ENCODE peak calls at places on chromosome 3, in seven cellular contexts. G is IMR-90, A is foreskin fibroblast, R is psoas muscle, B is brain microvascular endothelial cell, Z is adrenal gland, H is GM06990. E is an unnamed sample.

GRCh38 chr3:14369675-14370669 is 32.4 kb upstream of the SLC6A6 start:
- DNase-seq in G (no peak), A (no peak), R (peak), B (no peak), Z (no peak), H (no peak), E (no peak)

GRCh38 chr3:32619395-32619794 is 48.7 kb upstream of the DYNC1LI1 start:
- DNase-seq in G (no peak), A (no peak), R (no peak), B (no peak), Z (no peak), H (no peak), E (no peak)

GRCh38 chr3:107077391-107077790 is 299.8 kb upstream of the CCDC54 start:
- DNase-seq in G (no peak), A (no peak), R (no peak), B (no peak), Z (no peak), H (no peak), E (no peak)

GRCh38 chr3:16873872-16874271 is 10.9 kb upstream of the PLCL2 start:
- DNase-seq in G (no peak), A (no peak), R (no peak), B (no peak), Z (no peak), H (no peak), E (no peak)

GRCh38 chr3:193016437-193016887 is 98.8 kb upstream of the MB21D2 start:
- DNase-seq in G (no peak), A (peak), R (peak), B (no peak), Z (peak), H (no peak), E (peak)

GRCh38 chr3:172333692-172334457 is 114.4 kb downstream of the GHSR start:
- DNase-seq in G (no peak), A (no peak), R (no peak), B (no peak), Z (no peak), H (no peak), E (no peak)

GRCh38 chr3:146187334-146187950 is 26.5 kb upstream of the PLOD2 start:
- DNase-seq in G (peak), A (peak), R (no peak), B (peak), Z (no peak), H (no peak), E (peak)

GRCh38 chr3:97979610-97980009 is 7.4 kb upstream of the RIOX2 start:
- DNase-seq in G (no peak), A (no peak), R (no peak), B (no peak), Z (no peak), H (no peak), E (no peak)

GRCh38 chr3:52231502-52232278 is 6.2 kb upstream of the TLR9 start:
- DNase-seq in G (peak), A (no peak), R (peak), B (no peak), Z (peak), H (peak), E (peak)

GRCh38 chr3:58333206-58334012 is 717 bp downstream of the PXK start:
- DNase-seq in G (no peak), A (no peak), R (no peak), B (no peak), Z (no peak), H (peak), E (peak)

GRCh38 chr3:58337190-58337589 is 4.5 kb downstream of the PXK start:
- DNase-seq in G (no peak), A (no peak), R (no peak), B (no peak), Z (no peak), H (no peak), E (no peak)

GRCh38 chr3:58334013-58334321 is 1.3 kb downstream of the PXK start:
- DNase-seq in G (no peak), A (no peak), R (no peak), B (no peak), Z (no peak), H (no peak), E (no peak)

GRCh38 chr3:58336135-58336882 is 3.6 kb downstream of the PXK start:
- DNase-seq in G (peak), A (peak), R (no peak), B (peak), Z (no peak), H (no peak), E (no peak)

GRCh38 chr3:58335432-58335947 is 2.8 kb downstream of the PXK start:
- DNase-seq in G (no peak), A (no peak), R (no peak), B (peak), Z (no peak), H (no peak), E (no peak)
- H3K4me3 ChIP-seq in G (peak), A (peak), R (peak), B (peak), Z (no peak), H (no peak), E (no peak)

DNA sequence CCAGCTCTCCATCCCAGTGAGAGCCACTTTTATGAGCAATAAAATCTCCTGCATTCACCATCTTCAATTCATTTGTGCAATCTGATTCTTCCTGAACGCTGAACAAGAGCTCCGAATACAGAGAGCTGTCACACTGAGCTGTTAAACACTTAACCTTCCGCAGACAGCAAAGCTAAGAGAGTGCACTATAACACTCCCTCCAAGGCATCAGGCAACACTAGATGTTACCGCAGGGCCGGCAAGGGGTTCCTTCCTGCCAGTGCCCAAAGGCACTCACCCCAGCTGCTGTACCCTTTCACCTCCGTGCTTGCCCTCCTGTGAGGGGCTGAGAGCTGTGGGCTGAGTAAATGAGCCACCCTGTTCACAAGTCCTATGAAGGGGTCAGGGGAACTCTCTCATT is 85.6 kb downstream of the BCHE start:
- DNase-seq in G (no peak), A (no peak), R (no peak), B (no peak), Z (no peak), H (no peak), E (no peak)
- H3K4me3 ChIP-seq in G (no peak), A (no peak), R (no peak), B (no peak), Z (no peak), H (no peak), E (no peak)

GRCh38 chr3:139377378-139377777 is 12.1 kb downstream of the COPB2 start:
- DNase-seq in G (no peak), A (no peak), R (no peak), B (no peak), Z (no peak), H (no peak), E (no peak)
- H3K4me3 ChIP-seq in G (no peak), A (no peak), R (no peak), B (no peak), Z (no peak), H (no peak), E (no peak)

DNA sequence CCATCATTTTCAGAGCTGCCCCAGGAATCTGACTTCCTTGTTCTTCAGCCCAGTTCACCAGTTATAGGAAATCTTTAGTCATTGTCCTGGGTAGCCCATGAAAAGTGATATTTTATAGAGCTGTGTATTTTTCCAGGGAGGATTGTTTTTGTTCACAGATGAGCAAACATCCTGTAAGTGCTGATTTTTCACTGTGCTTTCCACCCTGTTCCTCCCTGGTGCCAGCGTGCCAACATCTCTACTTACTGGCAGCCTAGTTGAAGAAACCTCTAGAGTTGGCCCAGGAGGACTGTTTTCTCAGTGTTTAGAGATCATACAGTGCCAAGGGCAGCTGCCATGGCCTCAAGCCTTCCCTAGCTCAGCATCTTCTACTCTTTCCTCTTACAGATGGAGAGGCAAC is 41.3 kb downstream of the ST6GAL1 start:
- DNase-seq in G (no peak), A (no peak), R (no peak), B (no peak), Z (peak), H (no peak), E (peak)
- H3K4me3 ChIP-seq in G (no peak), A (no peak), R (no peak), B (no peak), Z (no peak), H (no peak), E (no peak)

DNA sequence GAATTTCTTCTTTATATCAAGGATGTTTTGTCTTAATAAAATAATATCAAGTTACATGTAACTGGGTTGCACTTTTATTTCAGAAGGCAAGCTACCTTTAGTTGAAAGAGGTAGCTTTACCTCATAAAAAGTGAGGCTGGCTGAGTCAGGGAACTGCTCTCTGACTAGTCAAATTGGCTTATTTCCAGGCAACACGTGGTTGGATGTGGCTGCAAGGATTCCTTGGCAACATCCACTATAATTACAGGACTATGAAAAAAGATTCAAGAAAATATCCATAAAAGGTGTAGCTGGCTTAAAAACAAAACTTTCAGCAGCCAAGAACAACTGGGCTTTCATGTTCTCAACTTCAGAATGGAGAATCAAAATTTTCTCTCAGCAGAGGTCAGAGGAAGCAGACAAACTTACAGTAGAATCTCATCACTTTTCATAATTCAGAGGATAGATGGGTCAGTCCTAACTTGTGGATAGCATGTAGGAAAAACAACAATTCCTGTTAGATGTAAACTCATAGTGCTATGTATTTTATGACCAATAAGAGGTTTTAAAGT is 779.1 kb downstream of the MECOM start:
- DNase-seq in G (peak), A (peak), R (no peak), B (peak), Z (peak), H (no peak), E (peak)
- H3K4me3 ChIP-seq in G (no peak), A (no peak), R (no peak), B (no peak), Z (no peak), H (no peak), E (no peak)

DNA sequence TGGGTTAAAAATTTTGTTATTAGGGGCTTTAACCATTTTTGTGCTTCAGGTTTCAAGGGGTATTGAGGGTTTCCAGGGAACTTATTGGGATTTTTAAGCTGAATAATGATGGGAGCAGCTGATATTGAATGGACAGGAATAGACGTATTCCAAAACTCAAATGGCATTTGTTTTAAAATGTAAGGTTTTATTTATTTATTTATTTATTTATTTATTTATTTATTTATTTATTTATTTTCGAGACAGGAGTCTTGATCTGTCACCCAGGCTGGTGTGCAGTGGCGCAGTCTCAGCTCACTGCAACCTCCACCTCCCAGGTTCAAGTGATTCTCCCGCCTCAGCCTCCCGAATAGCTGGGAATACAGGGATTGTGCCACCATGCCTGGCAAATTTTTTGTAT is 22.2 kb upstream of the SENP7 start:
- DNase-seq in G (no peak), A (no peak), R (no peak), B (no peak), Z (no peak), H (no peak), E (no peak)
- H3K4me3 ChIP-seq in G (no peak), A (no peak), R (no peak), B (no peak), Z (no peak), H (no peak), E (no peak)

GRCh38 chr3:141797167-141797773 is 34.1 kb downstream of the GRK7 start:
- DNase-seq in G (peak), A (peak), R (peak), B (peak), Z (peak), H (peak), E (peak)
- H3K4me3 ChIP-seq in G (peak), A (peak), R (peak), B (peak), Z (no peak), H (peak), E (peak)

GRCh38 chr3:105466495-105467080 is 99.9 kb downstream of the ALCAM start:
- DNase-seq in G (no peak), A (no peak), R (no peak), B (no peak), Z (no peak), H (no peak), E (no peak)

GRCh38 chr3:105470851-105471250 is 104.1 kb downstream of the ALCAM start:
- DNase-seq in G (peak), A (no peak), R (no peak), B (no peak), Z (no peak), H (no peak), E (no peak)

GRCh38 chr3:105466072-105466471 is 99.4 kb downstream of the ALCAM start:
- DNase-seq in G (no peak), A (no peak), R (no peak), B (no peak), Z (no peak), H (no peak), E (no peak)

GRCh38 chr3:105459566-105460290 is 93.0 kb downstream of the ALCAM start:
- DNase-seq in G (peak), A (no peak), R (no peak), B (no peak), Z (no peak), H (no peak), E (no peak)

DNA sequence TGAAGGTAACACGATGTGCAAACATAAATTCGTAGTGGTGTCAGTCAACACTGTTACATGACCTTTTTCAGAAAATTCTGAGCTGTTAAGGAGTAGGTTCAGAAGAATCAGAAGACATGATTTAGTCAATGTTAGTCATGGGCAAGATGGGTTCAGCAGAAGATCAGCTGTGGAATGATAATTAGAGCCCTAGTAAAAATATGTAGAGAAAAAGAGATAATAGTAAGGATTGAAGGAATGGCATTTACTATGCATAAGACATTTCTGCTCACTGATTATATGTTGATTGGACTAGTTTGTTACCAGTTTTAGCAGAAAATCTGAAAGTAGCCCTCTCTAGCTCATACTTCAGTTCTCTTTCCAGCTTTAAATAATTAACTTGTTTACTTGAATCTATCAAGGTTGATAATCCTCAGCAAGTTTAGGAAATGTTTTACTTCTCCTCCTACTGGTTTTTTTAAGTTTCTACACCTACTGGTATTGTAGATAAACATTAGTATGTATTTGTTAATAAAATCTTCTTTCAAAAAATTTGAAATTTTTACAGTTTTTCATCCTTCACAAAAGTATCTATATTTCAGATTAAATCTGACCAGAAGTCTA is 98.6 kb downstream of the ALCAM start:
- DNase-seq in G (no peak), A (no peak), R (no peak), B (no peak), Z (no peak), H (no peak), E (no peak)
- H3K4me3 ChIP-seq in G (no peak), A (no peak), R (no peak), B (no peak), Z (no peak), H (no peak), E (no peak)